ENCODE peak calls at places on chromosomes 4 and X, in five cellular contexts. One of them, this sample, is unnamed.

GRCh38 chr4:108821056-108821925 is 58.4 kb upstream of the ETNPPL start:
- DNase-seq in fibroblast of the aortic adventitia: no peak
- DNase-seq in breast epithelium: no peak
- DNase-seq in pancreas: no peak
- DNase-seq in neural progenitor cell: no peak
- DNase-seq in this sample: no peak

GRCh38 chrX:11450354-11450753 is 157.1 kb downstream of the AMELX start:
- DNase-seq in breast epithelium: no peak
- DNase-seq in pancreas: no peak
- DNase-seq in fibroblast of the aortic adventitia: no peak
- DNase-seq in neural progenitor cell: no peak
- DNase-seq in this sample: no peak

GRCh38 chr4:120319230-120319761 is 252.6 kb upstream of the MAD2L1 start:
- DNase-seq in breast epithelium: no peak
- DNase-seq in pancreas: no peak
- DNase-seq in fibroblast of the aortic adventitia: no peak
- DNase-seq in neural progenitor cell: peak
- DNase-seq in this sample: no peak

GRCh38 chrX:1336331-1337143 is at the start of gene IL3RA:
- DNase-seq in neural progenitor cell: no peak
- DNase-seq in breast epithelium: no peak
- DNase-seq in pancreas: peak
- DNase-seq in fibroblast of the aortic adventitia: no peak
- DNase-seq in this sample: no peak

GRCh38 chrX:81957318-81957717 is 755.4 kb downstream of the SH3BGRL start:
- DNase-seq in breast epithelium: no peak
- DNase-seq in neural progenitor cell: no peak
- DNase-seq in fibroblast of the aortic adventitia: no peak
- DNase-seq in pancreas: no peak
- DNase-seq in this sample: no peak

GRCh38 chr4:7787067-7787466 is 152.6 kb downstream of the AFAP1 start:
- DNase-seq in fibroblast of the aortic adventitia: no peak
- DNase-seq in pancreas: no peak
- DNase-seq in neural progenitor cell: no peak
- DNase-seq in breast epithelium: no peak
- DNase-seq in this sample: no peak

GRCh38 chr4:183999435-183999834 is 94.3 kb downstream of the STOX2 start:
- DNase-seq in breast epithelium: no peak
- DNase-seq in fibroblast of the aortic adventitia: no peak
- DNase-seq in neural progenitor cell: no peak
- DNase-seq in pancreas: no peak
- DNase-seq in this sample: no peak

GRCh38 chrX:148665001-148665400 is 164.6 kb downstream of the AFF2 start:
- DNase-seq in pancreas: no peak
- DNase-seq in breast epithelium: no peak
- DNase-seq in fibroblast of the aortic adventitia: no peak
- DNase-seq in neural progenitor cell: no peak
- DNase-seq in this sample: no peak

GRCh38 chr4:120008075-120008474 is 58.6 kb downstream of the MAD2L1 start:
- DNase-seq in pancreas: no peak
- DNase-seq in neural progenitor cell: no peak
- DNase-seq in fibroblast of the aortic adventitia: no peak
- DNase-seq in breast epithelium: no peak
- DNase-seq in this sample: no peak

GRCh38 chr4:41160010-41160789 is 54.1 kb downstream of the APBB2 start:
- DNase-seq in pancreas: no peak
- DNase-seq in neural progenitor cell: no peak
- DNase-seq in breast epithelium: no peak
- DNase-seq in fibroblast of the aortic adventitia: peak
- DNase-seq in this sample: peak

GRCh38 chrX:9595131-9595530 is 130.3 kb downstream of the TBL1X start:
- DNase-seq in breast epithelium: no peak
- DNase-seq in fibroblast of the aortic adventitia: peak
- DNase-seq in neural progenitor cell: no peak
- DNase-seq in pancreas: no peak
- DNase-seq in this sample: peak

GRCh38 chr4:108651068-108651794 is 832 bp downstream of the OSTC start:
- DNase-seq in pancreas: no peak
- DNase-seq in fibroblast of the aortic adventitia: peak
- DNase-seq in breast epithelium: no peak
- DNase-seq in neural progenitor cell: peak
- DNase-seq in this sample: peak

GRCh38 chr4:146123231-146123630 is 52.3 kb upstream of the LSM6 start:
- DNase-seq in neural progenitor cell: no peak
- DNase-seq in pancreas: no peak
- DNase-seq in fibroblast of the aortic adventitia: no peak
- DNase-seq in breast epithelium: no peak
- DNase-seq in this sample: no peak

GRCh38 chr4:47926667-47927258 is 12.4 kb upstream of the NFXL1 start:
- DNase-seq in fibroblast of the aortic adventitia: peak
- DNase-seq in pancreas: peak
- DNase-seq in breast epithelium: no peak
- DNase-seq in neural progenitor cell: peak
- DNase-seq in this sample: no peak

GRCh38 chr4:123106741-123107140 is 184.3 kb upstream of the NUDT6 start:
- DNase-seq in pancreas: peak
- DNase-seq in fibroblast of the aortic adventitia: no peak
- DNase-seq in neural progenitor cell: no peak
- DNase-seq in breast epithelium: no peak
- DNase-seq in this sample: no peak

GRCh38 chr4:153207561-153207960 is 3.3 kb downstream of the TRIM2 start:
- DNase-seq in neural progenitor cell: peak
- DNase-seq in breast epithelium: no peak
- DNase-seq in pancreas: no peak
- DNase-seq in fibroblast of the aortic adventitia: no peak
- DNase-seq in this sample: no peak

GRCh38 chr4:88526221-88526815 is 2.7 kb upstream of the PYURF start:
- DNase-seq in breast epithelium: no peak
- DNase-seq in pancreas: no peak
- DNase-seq in neural progenitor cell: no peak
- DNase-seq in fibroblast of the aortic adventitia: peak
- DNase-seq in this sample: no peak

GRCh38 chr4:123379392-123379791 is 17.2 kb upstream of the SPRY1 start:
- DNase-seq in neural progenitor cell: no peak
- DNase-seq in fibroblast of the aortic adventitia: no peak
- DNase-seq in pancreas: no peak
- DNase-seq in breast epithelium: no peak
- DNase-seq in this sample: no peak

GRCh38 chrX:12912786-12913185 is 6.4 kb downstream of the TLR8 start:
- DNase-seq in fibroblast of the aortic adventitia: no peak
- DNase-seq in neural progenitor cell: no peak
- DNase-seq in pancreas: no peak
- DNase-seq in breast epithelium: no peak
- DNase-seq in this sample: no peak

GRCh38 chr4:159137176-159137575 is 34.3 kb downstream of the RAPGEF2 start:
- DNase-seq in pancreas: no peak
- DNase-seq in neural progenitor cell: peak
- DNase-seq in breast epithelium: no peak
- DNase-seq in fibroblast of the aortic adventitia: no peak
- DNase-seq in this sample: no peak

GRCh38 chr4:41427306-41427882 is 110.6 kb upstream of the LIMCH1 start:
- DNase-seq in fibroblast of the aortic adventitia: no peak
- DNase-seq in pancreas: no peak
- DNase-seq in breast epithelium: no peak
- DNase-seq in neural progenitor cell: no peak
- DNase-seq in this sample: no peak

GRCh38 chrX:64437665-64438064 is 42.4 kb upstream of the MTMR8 start:
- DNase-seq in fibroblast of the aortic adventitia: no peak
- DNase-seq in pancreas: no peak
- DNase-seq in breast epithelium: no peak
- DNase-seq in neural progenitor cell: no peak
- DNase-seq in this sample: no peak

GRCh38 chr4:35963969-35964515 is 280.3 kb downstream of the ARAP2 start:
- DNase-seq in neural progenitor cell: no peak
- DNase-seq in pancreas: no peak
- DNase-seq in fibroblast of the aortic adventitia: no peak
- DNase-seq in breast epithelium: no peak
- DNase-seq in this sample: no peak

GRCh38 chr4:52376107-52376704 is 282.9 kb downstream of the USP46 start:
- DNase-seq in pancreas: no peak
- DNase-seq in neural progenitor cell: peak
- DNase-seq in breast epithelium: no peak
- DNase-seq in fibroblast of the aortic adventitia: peak
- DNase-seq in this sample: peak

GRCh38 chr4:150852237-150852636 is 162.8 kb downstream of the LRBA start:
- DNase-seq in fibroblast of the aortic adventitia: no peak
- DNase-seq in neural progenitor cell: no peak
- DNase-seq in pancreas: no peak
- DNase-seq in breast epithelium: no peak
- DNase-seq in this sample: no peak

GRCh38 chr4:75736862-75737261 is 12.5 kb downstream of the USO1 start:
- DNase-seq in breast epithelium: no peak
- DNase-seq in pancreas: no peak
- DNase-seq in fibroblast of the aortic adventitia: peak
- DNase-seq in neural progenitor cell: no peak
- DNase-seq in this sample: no peak

GRCh38 chrX:45849261-45849660 is 648.6 kb upstream of the DIPK2B start:
- DNase-seq in neural progenitor cell: peak
- DNase-seq in fibroblast of the aortic adventitia: peak
- DNase-seq in breast epithelium: no peak
- DNase-seq in pancreas: no peak
- DNase-seq in this sample: peak

GRCh38 chr4:40264995-40265909 is 68.4 kb downstream of the RHOH start:
- DNase-seq in neural progenitor cell: peak
- DNase-seq in pancreas: no peak
- DNase-seq in breast epithelium: no peak
- DNase-seq in fibroblast of the aortic adventitia: peak
- DNase-seq in this sample: peak

GRCh38 chr4:150457802-150458201 is 124.1 kb upstream of the MAB21L2 start:
- DNase-seq in neural progenitor cell: no peak
- DNase-seq in fibroblast of the aortic adventitia: peak
- DNase-seq in pancreas: no peak
- DNase-seq in breast epithelium: no peak
- DNase-seq in this sample: no peak

DNA sequence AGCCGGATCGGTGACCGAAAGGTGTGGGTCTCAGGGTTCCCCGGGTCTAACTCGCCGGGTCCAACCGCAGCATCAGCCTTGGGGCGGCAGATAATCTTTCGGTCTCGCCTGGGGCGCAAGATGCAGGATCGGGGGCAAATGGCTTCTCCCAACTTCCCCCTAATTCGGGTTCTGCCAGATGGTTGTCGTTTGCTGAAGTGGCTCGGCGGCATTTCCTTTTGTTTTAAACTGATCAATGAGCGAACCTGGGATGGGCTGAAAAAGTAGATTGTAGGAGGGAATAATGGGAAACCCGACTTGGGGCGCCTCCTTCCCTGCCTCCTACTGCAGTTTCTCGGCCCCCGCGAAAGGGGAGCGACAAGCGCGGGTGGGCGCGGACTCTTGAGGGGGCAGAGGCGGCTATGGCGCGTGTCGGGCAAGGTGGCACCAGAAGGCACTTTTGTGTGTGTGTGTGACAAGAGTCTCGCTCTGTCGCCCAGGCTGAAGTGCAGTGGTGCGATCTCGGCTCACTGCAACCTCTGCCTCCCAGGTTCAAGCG is 3.1 kb downstream of the PDGFRA start:
- DNase-seq in breast epithelium: peak
- DNase-seq in neural progenitor cell: peak
- DNase-seq in fibroblast of the aortic adventitia: peak
- DNase-seq in pancreas: no peak
- DNase-seq in this sample: no peak
- H3K4me3 ChIP-seq in breast epithelium: peak
- H3K4me3 ChIP-seq in neural progenitor cell: peak
- H3K4me3 ChIP-seq in fibroblast of the aortic adventitia: peak
- H3K4me3 ChIP-seq in pancreas: no peak
- H3K4me3 ChIP-seq in this sample: peak

GRCh38 chr4:791866-792630 is 33.9 kb downstream of the CPLX1 start:
- DNase-seq in breast epithelium: peak
- DNase-seq in pancreas: peak
- DNase-seq in neural progenitor cell: no peak
- DNase-seq in fibroblast of the aortic adventitia: peak
- DNase-seq in this sample: no peak
- TF ChIP-seq CTCF in breast epithelium: no peak
- TF ChIP-seq CTCF in pancreas: no peak
- TF ChIP-seq CTCF in neural progenitor cell: no peak
- TF ChIP-seq CTCF in fibroblast of the aortic adventitia: no peak
- TF ChIP-seq CTCF in this sample: no peak

GRCh38 chr4:16909245-16909644 is 10.8 kb upstream of the LDB2 start:
- DNase-seq in neural progenitor cell: peak
- DNase-seq in pancreas: no peak
- DNase-seq in fibroblast of the aortic adventitia: no peak
- DNase-seq in breast epithelium: no peak
- DNase-seq in this sample: no peak

GRCh38 chr4:16912896-16913295 is 14.5 kb upstream of the LDB2 start:
- DNase-seq in neural progenitor cell: no peak
- DNase-seq in pancreas: no peak
- DNase-seq in breast epithelium: no peak
- DNase-seq in fibroblast of the aortic adventitia: no peak
- DNase-seq in this sample: no peak

GRCh38 chr4:16914208-16914607 is 15.8 kb upstream of the LDB2 start:
- DNase-seq in breast epithelium: no peak
- DNase-seq in fibroblast of the aortic adventitia: peak
- DNase-seq in neural progenitor cell: peak
- DNase-seq in pancreas: no peak
- DNase-seq in this sample: no peak

DNA sequence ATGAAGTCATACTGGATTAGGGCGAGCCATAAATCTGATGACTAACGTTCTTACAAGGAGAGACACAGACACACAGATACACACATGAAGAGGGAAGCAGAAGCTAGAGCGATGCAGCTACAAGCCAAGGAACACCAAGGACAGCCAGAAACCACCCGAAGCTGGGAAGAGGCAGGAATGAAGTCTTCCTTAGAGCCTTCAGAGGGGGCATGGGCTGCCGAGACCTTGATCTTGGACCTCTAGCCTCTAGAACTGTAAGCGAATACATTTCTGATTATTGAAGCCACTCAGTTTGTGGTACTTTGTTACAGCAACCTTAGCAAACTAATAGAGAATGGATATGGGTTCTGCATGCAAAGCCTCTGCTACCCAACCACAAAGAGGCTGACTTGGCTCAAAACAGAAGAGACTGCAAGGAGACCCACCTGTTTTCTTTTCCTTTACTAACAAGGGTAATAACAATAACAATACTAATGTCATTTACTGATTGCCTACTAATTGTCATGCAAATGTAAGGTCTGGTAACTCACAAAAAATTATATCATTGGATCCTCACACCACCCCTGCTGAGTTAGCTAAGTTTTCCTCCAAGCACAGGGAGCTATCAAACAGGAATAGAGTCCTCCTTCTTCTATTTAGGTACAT is 10.1 kb upstream of the LDB2 start:
- DNase-seq in breast epithelium: no peak
- DNase-seq in fibroblast of the aortic adventitia: no peak
- DNase-seq in neural progenitor cell: no peak
- DNase-seq in pancreas: no peak
- DNase-seq in this sample: no peak
- H3K4me3 ChIP-seq in breast epithelium: no peak
- H3K4me3 ChIP-seq in fibroblast of the aortic adventitia: no peak
- H3K4me3 ChIP-seq in neural progenitor cell: no peak
- H3K4me3 ChIP-seq in pancreas: no peak
- H3K4me3 ChIP-seq in this sample: no peak

DNA sequence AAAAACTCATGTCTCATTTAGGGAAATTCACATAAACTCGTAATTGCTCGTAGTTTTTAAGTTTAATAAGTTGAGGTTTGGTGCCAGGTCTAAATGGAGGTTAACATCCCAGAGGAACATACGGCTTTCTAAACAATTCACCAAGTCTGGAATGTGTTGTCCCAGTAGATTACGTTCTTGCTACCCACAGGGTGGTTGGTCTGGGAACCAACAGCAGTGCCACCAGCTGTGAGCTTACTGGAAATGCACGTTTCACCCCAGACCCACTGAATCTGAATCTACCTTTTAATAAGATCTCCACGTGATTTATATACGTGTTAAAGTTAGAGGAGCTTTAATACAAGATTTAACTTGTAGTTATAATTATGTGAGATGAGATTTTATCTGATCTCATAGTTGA is 134.3 kb downstream of the BMPR1B start:
- DNase-seq in breast epithelium: no peak
- DNase-seq in pancreas: no peak
- DNase-seq in fibroblast of the aortic adventitia: no peak
- DNase-seq in neural progenitor cell: no peak
- DNase-seq in this sample: peak
- TF ChIP-seq CTCF in breast epithelium: no peak
- TF ChIP-seq CTCF in pancreas: no peak
- TF ChIP-seq CTCF in fibroblast of the aortic adventitia: no peak
- TF ChIP-seq CTCF in neural progenitor cell: no peak
- TF ChIP-seq CTCF in this sample: no peak